ENCODE peak calls at places on chromosomes 4 and X, in five cellular contexts. S, K, U, Q and N are unnamed samples. For H3K4me1, the result is how much of the 10 kb centered on the place peaks cover.

GRCh38 chrX:24294619-24295018 is 19.2 kb downstream of the SUPT20HL2 start:
- DNase-seq in S (peak), K (no peak), U (no peak), Q (peak), N (peak)

GRCh38 chr4:53478671-53479456 is 101.4 kb downstream of the FIP1L1 start:
- DNase-seq in S (no peak), K (peak), U (no peak), Q (peak), N (no peak)

GRCh38 chr4:118171381-118171780 is 137.1 kb downstream of the NDST3 start:
- DNase-seq in S (no peak), K (peak), U (no peak), Q (peak), N (no peak)

GRCh38 chr4:45693746-45694145 is 430.1 kb downstream of the GABRG1 start:
- DNase-seq in S (no peak), K (no peak), U (no peak), Q (no peak), N (no peak)

GRCh38 chr4:8221476-8221875 is 22.4 kb downstream of the SH3TC1 start:
- DNase-seq in S (no peak), K (peak), U (peak), Q (peak), N (no peak)

GRCh38 chrX:102835504-102836146 is 101.4 kb upstream of the RAB40AL start:
- DNase-seq in S (peak), K (peak), U (peak), Q (peak), N (peak)

GRCh38 chr4:156193800-156194199 is 240.1 kb upstream of the CTSO start:
- DNase-seq in S (no peak), K (peak), U (no peak), Q (no peak), N (no peak)

GRCh38 chr4:882646-883045 is 49.5 kb downstream of the GAK start:
- DNase-seq in S (no peak), K (no peak), U (no peak), Q (no peak), N (no peak)

GRCh38 chr4:139865537-139865936 is 199.9 kb downstream of the MGST2 start:
- DNase-seq in S (no peak), K (no peak), U (no peak), Q (no peak), N (no peak)

GRCh38 chr4:155679343-155679742 is 12.7 kb downstream of the GUCY1A1 start:
- DNase-seq in S (no peak), K (peak), U (no peak), Q (no peak), N (no peak)

GRCh38 chr4:28490669-28491068 is 1630.0 kb downstream of the STIM2 start:
- DNase-seq in S (peak), K (peak), U (no peak), Q (no peak), N (no peak)

GRCh38 chr4:149896428-149896827 is 80.8 kb upstream of the IQCM start:
- DNase-seq in S (peak), K (peak), U (peak), Q (peak), N (no peak)

GRCh38 chr4:139416073-139416673 is 37.7 kb upstream of the RAB33B start:
- DNase-seq in S (peak), K (peak), U (no peak), Q (peak), N (no peak)

GRCh38 chr4:163493643-163494359 is 689 bp upstream of the TMA16 start:
- DNase-seq in S (no peak), K (no peak), U (no peak), Q (no peak), N (no peak)
- H4K8ac ChIP-seq in S (no peak), K (peak), U (peak), Q (peak), N (no peak)

DNA sequence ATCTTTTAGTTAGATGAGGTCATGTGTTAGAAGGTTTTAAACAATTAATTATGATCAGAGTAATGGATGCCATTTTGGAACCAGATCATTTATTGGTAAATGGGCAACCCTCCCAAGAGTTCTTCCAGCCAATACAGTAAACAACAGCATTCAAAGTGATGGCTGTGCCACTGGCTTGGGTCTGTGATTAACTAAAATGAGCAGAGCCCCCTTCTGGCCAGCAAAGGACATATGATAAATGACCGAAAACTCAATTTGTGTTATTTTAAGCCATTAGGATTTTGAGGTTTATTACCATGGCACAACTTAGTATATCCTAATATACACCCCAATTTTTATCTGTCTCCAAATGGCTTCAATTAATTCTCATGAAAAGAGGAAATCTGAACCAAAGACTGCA is 90.8 kb upstream of the NPFFR2 start:
- DNase-seq in S (peak), K (peak), U (peak), Q (peak), N (peak)
- H3K4me1 ChIP-seq in S (under half), K (under half), U (under half), Q (under half), N (under half)

DNA sequence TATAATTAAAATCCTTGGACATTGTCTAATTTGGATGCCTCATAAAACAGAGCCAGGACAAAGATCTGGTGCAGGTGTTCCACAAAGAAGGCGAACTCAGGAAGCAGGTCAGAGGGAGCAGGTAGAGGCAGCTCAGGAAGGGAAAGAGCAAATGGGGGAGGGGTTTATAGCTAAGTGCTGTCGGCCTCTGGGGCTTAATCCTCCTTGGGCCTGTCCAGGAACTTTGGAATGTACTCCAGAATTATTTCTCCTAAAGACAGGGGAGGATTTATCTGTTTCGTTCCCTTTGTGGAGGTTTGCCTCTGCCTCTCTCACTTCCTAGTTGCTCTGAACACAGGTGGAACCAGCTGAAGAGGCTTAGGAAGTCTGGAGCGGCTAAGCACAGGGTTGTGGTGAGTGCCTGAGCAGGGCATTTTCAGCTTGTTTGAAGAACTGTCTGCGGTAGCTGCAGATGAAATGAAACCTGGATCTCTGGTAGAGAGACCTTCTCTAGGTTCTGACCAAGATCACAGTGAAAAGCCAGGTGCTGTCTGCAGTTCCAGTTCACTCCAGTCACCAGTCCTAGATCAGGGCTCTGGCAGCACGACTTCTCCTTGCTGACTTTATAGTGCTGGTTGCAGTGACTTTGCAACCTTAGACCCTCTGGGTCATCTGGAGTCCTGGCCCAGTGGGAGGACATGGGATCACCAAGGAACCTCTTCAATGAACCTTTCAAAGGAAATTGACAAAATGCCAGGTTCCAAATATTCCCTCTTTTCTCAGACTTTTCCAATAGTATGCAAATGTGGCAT is 519.2 kb downstream of the PCDH10 start:
- DNase-seq in S (peak), K (no peak), U (no peak), Q (no peak), N (peak)
- H3K9ac ChIP-seq in S (no peak), K (no peak), U (no peak), Q (no peak), N (no peak)

GRCh38 chr4:39648213-39648612 is 9.5 kb upstream of the SMIM14 start:
- DNase-seq in S (no peak), K (no peak), U (no peak), Q (no peak), N (no peak)

GRCh38 chr4:39642885-39643550 is 4.4 kb upstream of the SMIM14 start:
- DNase-seq in S (no peak), K (peak), U (no peak), Q (no peak), N (no peak)

GRCh38 chr4:39649639-39650265 is 11.1 kb upstream of the SMIM14 start:
- DNase-seq in S (peak), K (no peak), U (no peak), Q (no peak), N (no peak)

GRCh38 chr4:39648827-39649558 is 10.3 kb upstream of the SMIM14 start:
- DNase-seq in S (no peak), K (no peak), U (no peak), Q (no peak), N (peak)
- H4K8ac ChIP-seq in S (no peak), K (no peak), U (no peak), Q (no peak), N (no peak)

DNA sequence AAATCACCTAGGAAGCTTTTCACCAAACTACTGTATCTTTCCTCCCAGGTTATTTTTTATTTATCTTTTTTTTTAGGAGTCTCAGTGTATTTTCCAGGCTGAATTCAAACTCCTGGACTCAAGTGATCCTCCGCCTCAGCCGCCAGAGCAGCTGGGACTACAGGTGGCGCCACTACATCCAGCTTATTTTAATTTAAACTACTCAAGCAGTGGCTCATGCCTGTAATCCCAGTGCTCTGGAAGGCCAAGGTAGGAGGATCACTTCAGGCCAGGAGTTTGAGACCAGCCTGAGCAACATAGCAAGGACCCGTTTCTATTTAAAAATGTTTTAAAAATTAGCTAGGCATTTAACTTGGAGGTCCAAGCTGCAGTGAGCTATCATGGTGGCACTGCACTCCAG is 37.8 kb downstream of the LEF1 start:
- DNase-seq in S (peak), K (no peak), U (no peak), Q (no peak), N (peak)
- H3K4me1 ChIP-seq in S (under half), K (under half), U (under half), Q (under half), N (under half)

DNA sequence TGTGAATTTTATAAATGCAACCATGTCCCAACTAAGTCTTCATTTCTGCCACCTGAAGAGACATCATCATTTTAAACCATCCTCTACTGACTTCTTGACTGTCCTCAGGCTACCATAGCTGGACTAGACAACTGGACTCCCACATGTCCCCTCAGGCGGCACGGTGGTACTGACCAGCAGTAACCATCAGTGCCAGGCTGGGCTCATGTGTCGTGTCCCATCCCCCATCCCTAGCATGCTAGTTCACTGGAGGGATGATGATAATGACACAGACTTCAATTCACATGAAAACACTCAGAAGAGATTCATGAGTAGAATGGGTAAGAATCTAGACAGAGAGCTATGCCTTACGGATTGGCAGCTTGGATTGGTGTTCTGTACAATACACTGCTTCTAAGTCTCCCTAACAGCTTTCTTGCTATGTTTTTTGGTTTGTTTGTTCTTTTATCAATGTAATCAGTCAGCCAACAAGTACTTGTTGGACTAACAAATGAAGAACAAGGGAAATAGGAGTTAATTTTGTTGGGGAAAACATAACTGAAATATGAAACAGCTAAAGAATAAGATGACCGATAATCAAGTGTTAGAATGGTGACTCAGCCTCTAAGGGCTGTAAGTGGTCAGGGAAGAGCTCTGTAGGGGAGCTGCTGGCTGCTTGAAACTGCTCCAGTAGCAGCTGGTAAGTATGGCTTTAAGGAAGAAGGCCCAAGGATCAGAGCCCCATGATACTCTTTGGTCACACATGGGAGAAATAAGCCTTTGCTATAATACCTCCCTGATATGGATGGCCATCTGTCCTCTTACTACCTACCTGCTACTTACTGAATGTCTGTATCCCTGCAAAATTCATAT is 10.3 kb downstream of the ZDHHC9 start:
- DNase-seq in S (no peak), K (peak), U (no peak), Q (peak), N (no peak)
- H3K9ac ChIP-seq in S (no peak), K (no peak), U (no peak), Q (no peak), N (no peak)

GRCh38 chr4:89952458-89952857 is 57.8 kb downstream of the MMRN1 start:
- DNase-seq in S (no peak), K (no peak), U (no peak), Q (no peak), N (no peak)
- H4K8ac ChIP-seq in S (no peak), K (no peak), U (no peak), Q (no peak), N (no peak)

GRCh38 chr4:6888506-6889071 is 21.0 kb upstream of the TBC1D14 start:
- DNase-seq in S (no peak), K (no peak), U (no peak), Q (no peak), N (no peak)

GRCh38 chr4:6889736-6890324 is 19.8 kb upstream of the TBC1D14 start:
- DNase-seq in S (no peak), K (no peak), U (no peak), Q (no peak), N (no peak)

GRCh38 chr4:6889101-6889735 is 20.4 kb upstream of the TBC1D14 start:
- DNase-seq in S (no peak), K (no peak), U (no peak), Q (no peak), N (no peak)

GRCh38 chr4:6891436-6892170 is 18.0 kb upstream of the TBC1D14 start:
- DNase-seq in S (no peak), K (peak), U (no peak), Q (peak), N (no peak)

DNA sequence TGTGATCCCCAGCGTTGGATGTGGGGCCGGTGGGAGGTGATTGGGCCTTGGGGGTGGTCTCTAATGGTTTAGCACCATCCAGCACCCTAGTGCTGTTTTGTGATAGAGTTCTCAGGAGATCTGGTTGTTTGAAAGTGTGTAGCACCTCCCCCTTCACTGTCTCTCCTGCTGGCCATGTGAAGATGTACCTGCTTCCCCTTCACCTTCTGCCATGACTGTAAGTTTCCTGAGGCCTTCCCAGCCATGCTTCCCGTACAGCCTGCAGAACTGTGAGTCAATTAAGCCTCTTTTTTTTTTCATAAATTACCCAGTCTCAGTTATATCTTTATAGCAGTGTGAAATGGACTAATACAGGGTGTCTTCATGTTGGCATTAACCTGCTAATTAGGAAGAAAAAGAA is 19.3 kb upstream of the TBC1D14 start:
- DNase-seq in S (no peak), K (no peak), U (no peak), Q (no peak), N (no peak)
- H3K4me1 ChIP-seq in S (under half), K (under half), U (under half), Q (half or more), N (under half)